ENCODE peak calls at places on chromosomes 16 and 17, in five cellular contexts. One of them, this sample, is unnamed.

GRCh38 chr16:58027341-58028167 is 2.0 kb downstream of the MMP15 start:
- DNase-seq in AG08396: no peak
- DNase-seq in EL: peak; percentile 38
- DNase-seq in endothelial cell: no peak
- DNase-seq in AG04450: no peak
- DNase-seq in this sample: peak; percentile 50

GRCh38 chr17:28737770-28738679 is 5.8 kb upstream of the TRAF4 start:
- DNase-seq in AG08396: no peak
- DNase-seq in EL: no peak
- DNase-seq in endothelial cell: no peak
- DNase-seq in AG04450: no peak
- DNase-seq in this sample: peak; percentile 49

GRCh38 chr17:80678621-80679020 is 134.0 kb downstream of the RPTOR start:
- DNase-seq in AG08396: peak; percentile 72
- DNase-seq in EL: peak; percentile 90
- DNase-seq in endothelial cell: no peak
- DNase-seq in AG04450: peak; percentile 46
- DNase-seq in this sample: peak; percentile 91

GRCh38 chr16:76614255-76614654 is 337.1 kb downstream of the CNTNAP4 start:
- DNase-seq in AG08396: no peak
- DNase-seq in EL: no peak
- DNase-seq in endothelial cell: no peak
- DNase-seq in AG04450: no peak
- DNase-seq in this sample: no peak

GRCh38 chr17:41689497-41690299 is 1.0 kb downstream of the EIF1 start:
- DNase-seq in AG08396: no peak
- DNase-seq in EL: peak; percentile 68
- DNase-seq in endothelial cell: peak; percentile 63
- DNase-seq in AG04450: no peak
- DNase-seq in this sample: peak; percentile 48

GRCh38 chr16:87725596-87726235 is 40.1 kb downstream of the KLHDC4 start:
- DNase-seq in AG08396: no peak
- DNase-seq in EL: no peak
- DNase-seq in endothelial cell: no peak
- DNase-seq in AG04450: no peak
- DNase-seq in this sample: peak; percentile 30

GRCh38 chr17:73720187-73720834 is 76.1 kb upstream of the SDK2 start:
- DNase-seq in AG08396: no peak
- DNase-seq in EL: no peak
- DNase-seq in endothelial cell: no peak
- DNase-seq in AG04450: no peak
- DNase-seq in this sample: no peak

GRCh38 chr16:31202402-31203385 is at the start of gene PYCARD:
- DNase-seq in AG08396: peak; percentile 79
- DNase-seq in EL: peak; percentile 68
- DNase-seq in endothelial cell: peak; percentile 64
- DNase-seq in AG04450: no peak
- DNase-seq in this sample: peak; percentile 49

GRCh38 chr16:72299684-72300243 is 127.8 kb upstream of the PMFBP1 start:
- DNase-seq in AG08396: no peak
- DNase-seq in EL: no peak
- DNase-seq in endothelial cell: no peak
- DNase-seq in AG04450: no peak
- DNase-seq in this sample: no peak

GRCh38 chr17:8163978-8164814 is 1.4 kb upstream of the VAMP2 start:
- DNase-seq in AG08396: peak; percentile 55
- DNase-seq in EL: peak; percentile 59
- DNase-seq in endothelial cell: no peak
- DNase-seq in AG04450: no peak
- DNase-seq in this sample: peak; percentile 45

GRCh38 chr17:28141333-28141732 is 98.9 kb downstream of the NLK start:
- DNase-seq in AG08396: no peak
- DNase-seq in EL: no peak
- DNase-seq in endothelial cell: no peak
- DNase-seq in AG04450: no peak
- DNase-seq in this sample: no peak

GRCh38 chr16:11121909-11122692 is 133.9 kb downstream of the SOCS1 start:
- DNase-seq in AG08396: no peak
- DNase-seq in EL: no peak
- DNase-seq in endothelial cell: no peak
- DNase-seq in AG04450: no peak
- DNase-seq in this sample: no peak

GRCh38 chr17:39935896-39936295 is 8.4 kb downstream of the LRRC3C start:
- DNase-seq in AG08396: no peak
- DNase-seq in EL: peak; percentile 57
- DNase-seq in endothelial cell: no peak
- DNase-seq in AG04450: no peak
- DNase-seq in this sample: peak; percentile 16

GRCh38 chr16:80803341-80804060 is 897 bp downstream of the CDYL2 start:
- DNase-seq in AG08396: peak; percentile 57
- DNase-seq in EL: peak; percentile 18
- DNase-seq in endothelial cell: peak; percentile 61
- DNase-seq in AG04450: no peak
- DNase-seq in this sample: peak; percentile 14

GRCh38 chr16:24816688-24817087 is 29.1 kb upstream of the SLC5A11 start:
- DNase-seq in AG08396: no peak
- DNase-seq in EL: no peak
- DNase-seq in endothelial cell: no peak
- DNase-seq in AG04450: no peak
- DNase-seq in this sample: no peak

GRCh38 chr17:2844386-2844785 is 48.1 kb downstream of the RAP1GAP2 start:
- DNase-seq in AG08396: no peak
- DNase-seq in EL: no peak
- DNase-seq in endothelial cell: no peak
- DNase-seq in AG04450: no peak
- DNase-seq in this sample: peak; percentile 46

GRCh38 chr16:11309895-11310633 is 28.9 kb upstream of the PRM1 start:
- DNase-seq in AG08396: no peak
- DNase-seq in EL: no peak
- DNase-seq in endothelial cell: no peak
- DNase-seq in AG04450: no peak
- DNase-seq in this sample: no peak

This sample was measured in epithelial cell of esophagus.